ENCODE peak calls at places on chromosome 20, in five cellular contexts. Y, O, T, B and M are unnamed samples.

GRCh38 chr20:57451356-57451755 is 60.2 kb downstream of the RBM38 start:
- DNase-seq in B (no peak), O (no peak), T (no peak), Y (no peak), M (no peak)

GRCh38 chr20:44720994-44721784 is 6.0 kb downstream of the CCN5 start:
- DNase-seq in B (peak), T (peak), Y (no peak), O (peak), M (no peak)

GRCh38 chr20:21613512-21613911 is 92.0 kb upstream of the PAX1 start:
- DNase-seq in T (no peak), B (no peak), Y (no peak), O (peak), M (no peak)

GRCh38 chr20:38764563-38765355 is 16.5 kb downstream of the ACTR5 start:
- DNase-seq in Y (peak), O (peak), B (peak), T (peak), M (peak)

GRCh38 chr20:40892642-40893041 is 136.0 kb upstream of the TOP1 start:
- DNase-seq in B (no peak), T (no peak), O (no peak), Y (no peak), M (no peak)

GRCh38 chr20:37218431-37218830 is 39.1 kb upstream of the MROH8 start:
- DNase-seq in T (no peak), O (no peak), Y (no peak), B (peak), M (no peak)

GRCh38 chr20:33688938-33689424 is 2.8 kb upstream of the E2F1 start:
- DNase-seq in Y (no peak), O (no peak), T (no peak), B (no peak), M (no peak)

GRCh38 chr20:56516631-56517030 is 7.9 kb upstream of the FAM209A start:
- DNase-seq in O (no peak), B (no peak), Y (no peak), T (no peak), M (no peak)

GRCh38 chr20:64009811-64010387 is 26.1 kb upstream of the C20orf204 start:
- DNase-seq in B (no peak), O (no peak), Y (no peak), T (no peak), M (no peak)

GRCh38 chr20:3080939-3081388 is 3.6 kb downstream of the AVP start:
- DNase-seq in O (no peak), T (peak), B (no peak), Y (no peak), M (no peak)

GRCh38 chr20:36591854-36592641 is 13.5 kb upstream of the RAB5IF start:
- DNase-seq in T (peak), B (peak), O (peak), Y (no peak), M (no peak)

GRCh38 chr20:19583532-19584175 is 174.4 kb upstream of the RIN2 start:
- DNase-seq in Y (peak), B (peak), O (peak), T (peak), M (no peak)

GRCh38 chr20:22679197-22679596 is 94.8 kb upstream of the FOXA2 start:
- DNase-seq in Y (no peak), O (no peak), T (no peak), B (no peak), M (no peak)

GRCh38 chr20:38283236-38283635 is 20.7 kb upstream of the BPI start:
- DNase-seq in O (no peak), B (no peak), T (no peak), Y (no peak), M (no peak)

GRCh38 chr20:53899351-53900167 is 170.8 kb downstream of the BCAS1 start:
- DNase-seq in Y (peak), T (peak), B (no peak), O (peak), M (no peak)

GRCh38 chr20:3156811-3157619 is 2.6 kb downstream of the FASTKD5 start:
- DNase-seq in O (no peak), B (peak), T (no peak), Y (no peak), M (no peak)

GRCh38 chr20:61903575-61904340 is 161.9 kb downstream of the TAF4 start:
- DNase-seq in O (no peak), Y (no peak), T (no peak), B (no peak), M (no peak)

GRCh38 chr20:54362283-54362682 is 113.1 kb upstream of the DOK5 start:
- DNase-seq in B (no peak), T (no peak), Y (no peak), O (no peak), M (no peak)

GRCh38 chr20:8837396-8837795 is 231.5 kb upstream of the PLCB4 start:
- DNase-seq in B (peak), O (peak), T (peak), Y (no peak), M (no peak)
- H3K4me3 ChIP-seq in B (no peak), O (no peak), T (no peak), Y (no peak), M (no peak)

DNA sequence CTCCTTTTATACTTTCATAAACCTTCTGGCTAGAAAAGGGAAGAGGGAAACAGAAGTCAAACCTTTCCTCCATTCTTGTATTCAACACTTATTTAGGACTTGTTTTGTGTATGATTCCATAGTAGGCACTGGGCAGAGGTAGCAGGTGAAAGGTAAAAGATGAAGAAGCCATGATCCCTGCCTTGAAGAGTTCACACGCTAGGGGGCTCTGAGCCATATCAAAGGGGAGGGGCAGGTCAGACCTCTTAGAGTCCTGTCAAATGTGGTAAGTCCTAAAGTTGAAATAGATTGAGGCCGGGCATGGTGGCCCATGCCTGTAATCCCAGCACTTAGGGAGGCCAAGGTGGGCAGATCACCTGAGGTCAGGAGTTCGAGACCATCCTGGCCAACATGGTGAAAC is 85.5 kb downstream of the NDUFAF5 start:
- DNase-seq in Y (no peak), O (no peak), B (no peak), T (no peak), M (no peak)
- TF ChIP-seq CTCF in Y (no peak), O (no peak), B (no peak), T (no peak), M (no peak)

GRCh38 chr20:25317351-25318075 is 69.6 kb downstream of the PYGB start:
- DNase-seq in T (no peak), Y (no peak), B (no peak), O (no peak), M (no peak)
- H3K4me3 ChIP-seq in T (no peak), Y (no peak), B (no peak), O (no peak), M (no peak)

GRCh38 chr20:49583343-49583668 is 15.4 kb upstream of the PTGIS start:
- DNase-seq in O (no peak), T (no peak), Y (no peak), B (no peak), M (no peak)

GRCh38 chr20:49585585-49586245 is 17.8 kb upstream of the PTGIS start:
- DNase-seq in Y (no peak), B (no peak), O (no peak), T (no peak), M (no peak)

GRCh38 chr20:49584418-49585382 is 16.8 kb upstream of the PTGIS start:
- DNase-seq in T (no peak), Y (no peak), O (no peak), B (no peak), M (no peak)

GRCh38 chr20:49582413-49583334 is 14.7 kb upstream of the PTGIS start:
- DNase-seq in T (no peak), O (no peak), Y (no peak), B (no peak), M (no peak)

GRCh38 chr20:49583669-49584417 is 15.9 kb upstream of the PTGIS start:
- DNase-seq in O (peak), B (peak), T (peak), Y (peak), M (peak)
- TF ChIP-seq CTCF in O (no peak), B (peak), T (no peak), Y (no peak), M (peak)

GRCh38 chr20:14127831-14128230 is 132.5 kb downstream of the MACROD2 start:
- DNase-seq in B (no peak), T (no peak), Y (no peak), O (no peak), M (no peak)
- H3K4me3 ChIP-seq in B (no peak), T (no peak), Y (no peak), O (no peak), M (no peak)

DNA sequence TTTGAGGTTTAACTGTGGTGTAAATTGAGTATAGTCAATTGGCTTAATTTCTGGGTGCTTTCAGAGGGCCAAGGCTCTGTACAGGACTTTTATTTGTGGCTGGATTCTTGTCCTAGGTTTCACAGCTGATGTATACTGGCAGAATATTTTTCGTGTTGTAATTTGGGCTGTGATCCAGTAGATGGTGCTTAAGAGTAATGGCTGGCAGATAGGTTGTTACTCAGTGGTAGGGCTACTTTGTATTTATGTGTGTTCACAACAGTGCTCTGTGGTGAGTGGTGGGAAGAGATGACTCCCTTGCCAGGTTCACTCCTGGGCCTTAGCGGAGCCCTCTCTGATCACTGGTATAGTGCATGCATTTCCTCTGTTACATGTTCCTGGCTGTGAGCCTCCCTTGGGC is 34.5 kb upstream of the FERMT1 start:
- DNase-seq in T (peak), Y (no peak), B (peak), O (no peak), M (no peak)
- TF ChIP-seq CTCF in T (peak), Y (peak), B (peak), O (peak), M (peak)

DNA sequence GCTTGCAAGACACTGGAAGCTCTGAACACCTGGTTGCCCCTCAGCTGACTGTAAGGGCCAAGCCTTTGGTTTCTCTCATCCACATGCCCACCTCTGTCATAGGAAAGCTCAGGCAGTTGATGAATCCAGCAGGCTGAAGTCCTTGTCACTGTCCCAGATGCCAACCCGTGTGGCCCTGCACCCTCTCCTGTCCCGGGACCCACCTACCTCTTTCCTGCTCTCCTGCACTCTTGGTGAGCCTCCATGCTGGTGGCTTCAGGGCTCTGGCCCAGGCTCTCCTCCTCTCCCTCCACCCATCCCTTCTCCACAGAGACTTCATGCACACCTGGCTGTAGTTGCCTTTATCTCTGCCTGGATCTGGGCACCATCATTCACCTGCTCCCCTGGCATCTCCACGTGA is 4.0 kb upstream of the GID8 start:
- DNase-seq in O (no peak), Y (no peak), T (no peak), B (no peak), M (no peak)
- H3K4me3 ChIP-seq in O (no peak), Y (no peak), T (no peak), B (no peak), M (no peak)

DNA sequence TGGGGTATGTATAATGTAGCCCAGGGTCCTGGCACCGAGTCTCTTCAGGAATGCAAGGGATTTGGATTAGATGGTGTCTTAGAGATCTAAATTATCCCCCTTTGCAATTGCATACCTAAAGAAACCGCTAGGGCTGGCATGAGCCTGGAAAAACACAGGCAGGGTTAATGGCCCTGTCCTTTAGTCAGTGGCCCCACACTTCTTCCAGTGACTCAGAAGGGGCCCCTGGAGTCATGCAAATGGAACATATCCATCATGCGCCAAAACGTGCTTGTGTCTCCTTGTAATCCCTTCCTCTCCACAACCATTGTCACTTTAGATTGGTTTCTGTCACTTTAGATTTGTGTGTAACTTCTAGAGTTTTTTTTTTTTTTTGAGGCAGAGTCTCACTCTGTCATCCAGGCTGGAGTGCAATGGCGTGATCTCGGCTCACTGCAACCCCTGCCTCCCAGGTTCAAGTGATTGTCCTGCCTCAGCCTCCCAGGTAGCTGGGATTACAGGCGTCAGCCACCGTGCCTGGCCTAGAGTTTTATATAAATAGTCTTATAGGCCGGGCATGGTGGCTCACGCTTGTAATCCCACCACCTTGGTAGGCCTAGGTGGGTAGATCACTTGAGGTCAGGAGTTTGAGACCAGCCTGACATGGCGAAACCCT is 8.7 kb upstream of the MYBL2 start:
- DNase-seq in Y (peak), B (no peak), O (peak), T (peak), M (no peak)
- TF ChIP-seq CTCF in Y (no peak), B (peak), O (peak), T (no peak), M (no peak)

GRCh38 chr20:59025511-59025910 is 6.3 kb downstream of the TUBB1 start:
- DNase-seq in T (no peak), B (no peak), Y (no peak), O (no peak), M (no peak)

GRCh38 chr20:59027746-59028320 is 4.3 kb downstream of the ATP5F1E start:
- DNase-seq in T (peak), Y (no peak), B (peak), O (peak), M (no peak)

GRCh38 chr20:59028812-59029211 is 3.3 kb downstream of the ATP5F1E start:
- DNase-seq in Y (no peak), T (no peak), B (no peak), O (no peak), M (no peak)

GRCh38 chr20:59025086-59025485 is 5.9 kb downstream of the TUBB1 start:
- DNase-seq in B (no peak), T (no peak), Y (no peak), O (no peak), M (no peak)

DNA sequence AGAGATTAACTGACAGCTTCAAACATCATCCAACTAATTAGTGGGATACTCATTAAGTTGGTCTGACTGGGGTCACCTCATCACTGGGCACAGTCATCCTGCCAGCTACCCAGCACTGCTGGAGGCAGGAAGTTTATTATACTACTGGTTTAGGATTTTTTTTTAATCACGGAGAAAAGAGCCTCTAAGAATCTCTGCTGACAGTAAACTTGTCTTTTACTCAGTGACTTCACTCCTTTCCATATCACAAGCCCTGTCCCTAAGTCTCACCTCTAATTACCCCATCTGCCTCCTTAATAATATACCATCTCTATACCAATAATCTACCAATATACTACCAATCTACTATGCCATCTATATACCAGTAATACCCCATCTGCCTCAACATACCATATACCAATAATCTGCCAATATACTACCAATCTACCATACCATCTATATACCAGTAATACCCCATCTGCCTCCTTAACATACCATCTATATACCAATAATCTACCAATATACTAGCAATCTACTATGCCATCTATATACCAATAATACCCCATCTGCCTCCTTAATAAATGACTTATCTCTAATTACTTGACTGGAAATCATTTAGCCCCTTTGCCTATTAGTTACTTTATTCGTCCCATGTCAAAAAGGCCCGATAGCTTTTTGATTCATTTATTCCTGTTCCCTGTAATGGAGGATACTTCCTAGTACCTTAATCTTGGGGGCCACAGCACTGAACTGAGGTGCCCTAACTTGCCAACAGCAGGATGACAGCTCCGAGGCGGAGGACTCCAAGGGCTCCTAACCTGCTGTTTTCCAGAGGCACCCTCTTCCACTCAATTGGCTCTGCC is 5.0 kb downstream of the ATP5F1E start:
- DNase-seq in O (no peak), Y (no peak), B (no peak), T (no peak), M (no peak)
- H3K4me3 ChIP-seq in O (no peak), Y (no peak), B (no peak), T (no peak), M (no peak)

DNA sequence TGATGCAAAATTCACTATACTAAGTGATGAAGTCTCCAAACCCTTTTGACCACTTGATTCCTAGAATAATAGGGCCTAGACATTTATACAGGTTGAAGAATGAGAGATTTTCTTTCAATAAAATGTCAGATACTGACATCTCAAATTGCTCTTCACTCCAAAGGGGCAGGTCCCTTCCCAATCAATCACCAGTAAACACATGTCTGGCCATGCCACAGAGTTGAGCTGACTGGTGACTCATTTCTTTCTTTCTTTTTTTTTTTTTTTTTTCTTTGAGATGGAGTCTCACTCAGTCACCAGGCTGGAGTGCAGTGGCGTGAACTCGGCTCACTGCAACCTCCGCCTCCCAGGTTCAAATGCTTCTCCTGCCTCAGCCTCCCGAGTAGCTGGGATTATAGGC is 388.6 kb upstream of the BTBD3 start:
- DNase-seq in B (no peak), T (no peak), Y (no peak), O (peak), M (no peak)
- TF ChIP-seq CTCF in B (no peak), T (no peak), Y (no peak), O (no peak), M (no peak)